ENCODE peak calls at places on chromosomes 13 and 19, in five cellular contexts. D is cardiac muscle cell, K is uterus, L is GM23338, R is AG04450. W is an unnamed sample.

GRCh38 chr13:24032674-24033073 is 127.8 kb upstream of the SPATA13 start:
- DNase-seq in D (peak), K (no peak), L (no peak), R (no peak), W (no peak)

GRCh38 chr13:109383683-109384082 is 402.7 kb downstream of the IRS2 start:
- DNase-seq in D (peak), K (no peak), L (no peak), R (peak), W (no peak)

GRCh38 chr13:113630296-113630695 is 27.7 kb downstream of the ATP4B start:
- DNase-seq in D (no peak), K (no peak), L (no peak), R (no peak), W (no peak)

GRCh38 chr13:111005364-111005763 is 90.5 kb upstream of the ANKRD10 start:
- DNase-seq in D (no peak), K (no peak), L (no peak), R (no peak), W (no peak)

GRCh38 chr19:34236035-34236793 is 18.1 kb upstream of the GARRE1 start:
- DNase-seq in D (peak), K (no peak), L (no peak), R (peak), W (no peak)

GRCh38 chr13:106121173-106121754 is 414.2 kb downstream of the EFNB2 start:
- DNase-seq in D (no peak), K (no peak), L (no peak), R (no peak), W (no peak)

GRCh38 chr19:52963229-52963760 is 614 bp upstream of the ZNF816 start:
- DNase-seq in D (no peak), K (peak), L (peak), R (no peak), W (no peak)

GRCh38 chr13:105598551-105598950 is 936.9 kb downstream of the EFNB2 start:
- DNase-seq in D (peak), K (no peak), L (no peak), R (no peak), W (no peak)

GRCh38 chr13:91142572-91142971 is 204.9 kb upstream of the MIR17HG start:
- DNase-seq in D (peak), K (no peak), L (no peak), R (no peak), W (no peak)

GRCh38 chr13:31073859-31074718 is 87.6 kb downstream of the HSPH1 start:
- DNase-seq in D (peak), K (no peak), L (no peak), R (no peak), W (peak)

GRCh38 chr13:36548129-36548528 is 115.8 kb downstream of the CCNA1 start:
- DNase-seq in D (no peak), K (no peak), L (no peak), R (no peak), W (no peak)

GRCh38 chr19:56942749-56943148 is 102.2 kb upstream of the PEG3 start:
- DNase-seq in D (peak), K (peak), L (no peak), R (no peak), W (peak)
- TF ChIP-seq CTCF in D (no peak), K (no peak), L (no peak), R (no peak), W (no peak)

GRCh38 chr13:33057019-33057785 is 41.0 kb downstream of the KL start:
- DNase-seq in D (peak), K (no peak), L (peak), R (no peak), W (peak)
- H3K27ac ChIP-seq in D (no peak), K (no peak), L (no peak), R (peak), W (no peak)

GRCh38 chr19:6769006-6769637 is 1.9 kb upstream of the SH2D3A start:
- DNase-seq in D (peak), K (no peak), L (peak), R (no peak), W (peak)
- TF ChIP-seq CTCF in D (peak), K (peak), L (peak), R (peak), W (peak)

DNA sequence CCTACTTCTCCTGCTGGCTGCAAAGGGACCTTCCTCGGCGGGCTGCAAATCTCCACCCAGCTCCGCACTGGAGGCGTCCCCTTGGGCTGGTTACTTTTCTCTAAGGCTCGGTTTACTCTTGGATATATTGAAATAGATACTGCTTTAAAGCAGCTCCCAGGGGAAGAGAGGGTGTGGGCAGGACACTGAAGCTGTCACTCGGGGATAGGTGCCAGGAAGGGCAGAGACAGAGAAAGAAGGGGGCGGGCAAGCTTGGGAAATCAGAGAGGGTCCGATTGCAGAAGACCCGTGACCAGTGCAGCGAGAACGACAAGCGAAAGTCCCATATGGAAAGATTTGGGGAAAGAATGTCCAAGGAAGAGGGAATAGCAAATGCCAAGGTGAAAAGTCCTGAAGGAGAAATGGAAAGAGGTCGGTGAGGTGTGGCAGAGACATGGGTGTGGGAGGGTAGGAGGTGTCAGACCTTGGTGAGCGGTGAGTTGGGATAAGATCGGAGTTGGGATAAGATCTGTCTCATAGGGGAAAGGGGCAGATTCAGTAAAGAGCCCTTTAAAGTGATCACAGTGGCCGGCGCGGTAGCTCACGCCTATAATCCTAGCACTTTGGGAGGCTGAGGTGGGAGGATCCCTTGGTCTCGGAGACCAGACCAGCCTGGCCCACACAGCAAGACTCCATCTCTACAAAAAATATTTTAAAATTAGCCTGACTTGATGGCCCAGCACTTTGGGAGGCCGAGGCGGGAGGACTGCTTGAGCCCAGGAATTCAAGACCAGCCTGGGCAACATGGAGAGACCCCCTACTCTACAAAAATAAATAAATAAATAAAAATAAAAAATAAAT is 618 bp downstream of the THSD8 start:
- DNase-seq in D (peak), K (no peak), L (no peak), R (no peak), W (no peak)
- H3K27ac ChIP-seq in D (no peak), K (peak), L (no peak), R (no peak), W (no peak)

DNA sequence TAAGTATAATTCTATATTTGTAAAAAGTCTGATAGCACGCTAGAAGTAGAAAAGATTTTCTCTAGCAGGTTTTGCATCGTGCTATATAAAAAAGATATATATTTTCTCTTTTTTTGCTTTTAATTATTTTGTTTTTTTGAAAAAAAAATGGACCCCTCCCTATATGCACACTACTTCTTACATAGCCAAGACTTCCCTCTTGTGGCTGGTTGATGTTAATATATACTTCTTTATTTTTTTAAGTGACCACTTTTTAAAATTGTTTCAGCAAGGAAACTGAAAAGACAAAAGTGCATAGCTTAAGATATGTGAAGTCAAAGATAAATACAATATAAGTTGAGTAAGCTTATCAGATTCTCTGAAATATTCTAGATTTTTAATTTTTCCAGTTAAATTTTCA is 1202.8 kb downstream of the DIAPH3 start:
- DNase-seq in D (peak), K (no peak), L (peak), R (no peak), W (peak)
- TF ChIP-seq CTCF in D (no peak), K (no peak), L (no peak), R (peak), W (peak)

GRCh38 chr19:48815870-48816501 is 5.2 kb upstream of the BCAT2 start:
- DNase-seq in D (no peak), K (no peak), L (peak), R (no peak), W (peak)
- H3K27ac ChIP-seq in D (no peak), K (no peak), L (no peak), R (no peak), W (no peak)

DNA sequence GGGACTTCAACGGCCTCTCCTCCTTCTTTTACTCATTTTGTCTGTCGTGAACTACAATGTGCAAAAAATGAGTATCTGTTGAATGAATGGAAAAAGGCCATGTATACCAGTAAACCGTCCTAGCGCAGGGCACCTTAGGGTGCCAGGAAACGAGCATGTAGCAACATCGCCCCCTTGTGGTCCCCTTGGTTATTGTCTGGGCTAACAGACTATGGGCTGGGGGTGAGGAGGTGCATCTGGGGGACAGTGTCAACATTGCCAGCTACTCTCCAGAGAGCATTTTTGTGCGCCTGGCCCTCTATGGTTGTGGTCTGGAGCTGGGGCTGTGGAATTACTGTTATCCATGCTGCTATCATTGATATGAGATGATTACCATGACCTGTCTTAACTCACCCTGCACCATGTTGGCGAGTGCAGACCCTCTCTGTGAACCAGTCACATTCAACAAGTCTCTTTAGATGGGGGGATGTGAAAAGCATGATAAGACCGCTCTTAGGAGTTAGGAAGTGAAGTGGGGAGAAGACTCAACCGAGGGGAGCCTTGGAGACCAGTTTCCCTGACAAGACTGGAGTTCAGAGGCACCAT is 22.8 kb upstream of the SIGLEC11 start:
- DNase-seq in D (peak), K (peak), L (peak), R (no peak), W (peak)
- TF ChIP-seq CTCF in D (peak), K (peak), L (peak), R (peak), W (peak)

GRCh38 chr19:3682741-3683404 is 17.4 kb downstream of the PIP5K1C start:
- DNase-seq in D (peak), K (peak), L (no peak), R (no peak), W (no peak)
- H3K27ac ChIP-seq in D (no peak), K (peak), L (peak), R (peak), W (no peak)

GRCh38 chr19:13076787-13077186 is 25.9 kb downstream of the LYL1 start:
- DNase-seq in D (no peak), K (no peak), L (no peak), R (no peak), W (no peak)

GRCh38 chr19:13077233-13077632 is 25.4 kb downstream of the LYL1 start:
- DNase-seq in D (no peak), K (no peak), L (peak), R (no peak), W (no peak)

GRCh38 chr19:13082192-13083007 is 20.3 kb downstream of the LYL1 start:
- DNase-seq in D (peak), K (peak), L (peak), R (no peak), W (no peak)

GRCh38 chr19:13078897-13079541 is 23.6 kb downstream of the LYL1 start:
- DNase-seq in D (no peak), K (peak), L (peak), R (no peak), W (no peak)

DNA sequence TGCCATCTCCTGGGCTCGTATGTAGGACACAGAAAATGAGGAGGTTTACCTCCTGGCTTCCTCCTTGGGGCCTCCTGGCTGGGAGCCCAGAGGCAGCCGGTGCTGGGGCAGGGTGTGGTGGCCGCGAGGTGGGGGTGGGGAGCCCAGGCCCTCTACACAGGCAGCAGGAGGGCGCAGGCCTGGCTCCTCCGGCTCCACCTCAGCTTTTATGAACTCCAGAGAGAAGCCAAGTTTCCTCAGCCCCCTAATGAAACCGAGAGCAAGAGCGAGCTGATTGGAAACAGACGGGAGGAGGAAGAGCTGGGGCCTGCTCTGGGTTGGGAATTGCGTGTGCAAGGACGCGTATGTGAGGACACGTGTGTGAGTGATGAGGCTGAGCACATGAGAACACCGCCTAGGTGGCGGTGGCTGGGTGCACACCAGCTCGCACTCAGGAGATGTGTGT is 23.1 kb downstream of the LYL1 start:
- DNase-seq in D (peak), K (peak), L (no peak), R (no peak), W (no peak)
- TF ChIP-seq CTCF in D (no peak), K (no peak), L (no peak), R (no peak), W (no peak)

GRCh38 chr19:30590596-30591229 is 218.5 kb downstream of the ZNF536 start:
- DNase-seq in D (no peak), K (no peak), L (no peak), R (no peak), W (no peak)

GRCh38 chr19:30596813-30597399 is 224.7 kb downstream of the ZNF536 start:
- DNase-seq in D (no peak), K (no peak), L (peak), R (no peak), W (no peak)

GRCh38 chr19:30596268-30596667 is 224.1 kb downstream of the ZNF536 start:
- DNase-seq in D (no peak), K (no peak), L (no peak), R (no peak), W (no peak)

GRCh38 chr19:30593358-30593757 is 221.2 kb downstream of the ZNF536 start:
- DNase-seq in D (no peak), K (no peak), L (no peak), R (no peak), W (no peak)

GRCh38 chr19:30593975-30594925 is 222.1 kb downstream of the ZNF536 start:
- DNase-seq in D (no peak), K (no peak), L (peak), R (no peak), W (no peak)
- H3K27ac ChIP-seq in D (no peak), K (no peak), L (no peak), R (no peak), W (no peak)